ENCODE peak calls at places on chromosomes 7 and 10, in eight cellular contexts. O is tibial artery, I is GM23338, U is fibroblast of lung, P is Peyer's patch, C is uterus, Q is body of pancreas, Y is GM12878. F is an unnamed sample.

GRCh38 chr10:3886666-3887251 is 101.8 kb upstream of the KLF6 start:
- DNase-seq in O (peak; percentile 56), I (no peak), U (peak; percentile 98), P (no peak), C (peak; percentile 64), Q (peak; percentile 69), Y (no peak), F (no peak)

GRCh38 chr10:15684768-15685167 is 35.0 kb downstream of the ITGA8 start:
- DNase-seq in O (no peak), I (no peak), U (no peak), P (no peak), C (no peak), Q (no peak), Y (no peak), F (no peak)

GRCh38 chr10:44306762-44307161 is 78.1 kb downstream of the CXCL12 start:
- DNase-seq in O (no peak), I (peak; percentile 72), U (no peak), P (no peak), C (no peak), Q (peak; percentile 64), Y (no peak), F (no peak)

GRCh38 chr7:151876899-151877777 is at the start of gene PRKAG2:
- DNase-seq in O (peak; percentile 80), I (peak; percentile 66), U (peak; percentile 15), P (peak; percentile 77), C (peak; percentile 69), Q (peak; percentile 77), Y (no peak), F (peak; percentile 85)

GRCh38 chr10:48377751-48378585 is 71.5 kb downstream of the MAPK8 start:
- DNase-seq in O (no peak), I (no peak), U (no peak), P (no peak), C (no peak), Q (no peak), Y (no peak), F (no peak)

GRCh38 chr7:122652851-122653250 is 46.1 kb downstream of the RNF133 start:
- DNase-seq in O (no peak), I (no peak), U (no peak), P (no peak), C (no peak), Q (peak; percentile 47), Y (no peak), F (no peak)

GRCh38 chr7:106570948-106571418 is 90.0 kb downstream of the CCDC71L start:
- DNase-seq in O (no peak), I (no peak), U (no peak), P (no peak), C (no peak), Q (no peak), Y (no peak), F (no peak)

GRCh38 chr7:155974186-155974897 is 162.1 kb upstream of the SHH start:
- DNase-seq in O (no peak), I (no peak), U (no peak), P (no peak), C (no peak), Q (no peak), Y (no peak), F (no peak)

GRCh38 chr7:107994366-107994765 is 8.6 kb downstream of the LAMB1 start:
- DNase-seq in O (no peak), I (no peak), U (no peak), P (no peak), C (no peak), Q (no peak), Y (no peak), F (no peak)

GRCh38 chr10:29328988-29329387 is 40.1 kb downstream of the LYZL1 start:
- DNase-seq in O (peak; percentile 66), I (no peak), U (peak; percentile 89), P (no peak), C (peak; percentile 43), Q (no peak), Y (no peak), F (no peak)

DNA sequence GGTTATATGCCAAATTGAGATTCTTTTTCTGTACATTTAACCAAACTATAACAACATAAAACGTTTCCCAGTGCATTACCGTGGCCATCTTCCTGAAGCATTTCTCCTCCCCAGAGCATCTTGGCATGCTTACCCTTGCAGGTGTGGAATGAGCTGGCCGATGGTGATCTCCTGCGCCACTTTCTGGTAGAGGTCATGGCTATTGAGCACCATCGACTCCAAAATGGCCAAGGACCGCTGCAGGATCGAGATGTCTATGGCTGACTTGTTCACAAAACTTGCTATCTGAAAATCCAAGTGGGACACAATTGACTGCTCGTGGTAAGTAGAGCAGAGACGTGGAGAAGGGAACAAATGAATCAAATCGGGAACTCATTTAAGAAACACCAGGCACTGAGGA is 223.9 kb downstream of the ELMO1 start:
- DNase-seq in O (no peak), I (no peak), U (no peak), P (no peak), C (no peak), Q (no peak), Y (no peak), F (no peak)
- H3K27me3 ChIP-seq in O (no peaks in the 10 kb centered on the region), I (no peaks in the 10 kb centered on the region), U (no peaks in the 10 kb centered on the region), P (no peaks in the 10 kb centered on the region), C (no peaks in the 10 kb centered on the region), Q (no peaks in the 10 kb centered on the region), Y (no peaks in the 10 kb centered on the region), F (no peaks in the 10 kb centered on the region)

DNA sequence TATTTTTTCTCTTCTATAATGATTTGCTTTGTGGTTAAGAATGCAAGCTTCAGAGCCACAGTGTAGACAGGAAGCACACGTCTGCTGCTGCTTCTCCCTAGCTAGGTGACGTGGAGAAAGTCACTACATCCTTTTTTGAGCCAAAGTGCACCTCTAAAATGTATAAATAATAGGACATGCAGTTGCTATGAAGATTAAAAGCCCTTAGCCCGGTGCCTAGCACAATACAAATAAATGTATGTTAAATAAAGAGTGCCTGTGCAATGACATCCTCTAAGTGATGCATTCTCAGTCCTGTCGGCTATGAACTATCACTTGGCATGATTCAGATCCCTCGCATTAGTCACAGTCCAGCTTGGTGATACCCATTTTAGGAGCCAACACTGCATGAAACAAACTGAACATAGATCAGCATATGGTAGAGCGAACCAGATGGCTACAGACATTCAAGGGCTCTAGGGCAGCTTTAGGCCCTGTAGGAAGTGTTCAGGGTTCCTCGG is 4.8 kb upstream of the TRDMT1 start:
- DNase-seq in O (no peak), I (no peak), U (peak; percentile 92), P (no peak), C (no peak), Q (no peak), Y (no peak), F (no peak)
- H3K27ac ChIP-seq in O (peak overlapping the region; percentile 42), I (no peak overlapping the region), U (peak overlapping the region; percentile 58), P (peak overlapping the region; percentile 48), C (no peak overlapping the region), Q (no peak overlapping the region), Y (no peak overlapping the region), F (peak overlapping the region; percentile 66)

GRCh38 chr7:116487907-116488521 is 11.5 kb upstream of the CAV2 start:
- DNase-seq in O (no peak), I (no peak), U (no peak), P (no peak), C (no peak), Q (no peak), Y (no peak), F (no peak)
- TF ChIP-seq CTCF in O (no peak), I (no peak), U (no peak), P (no peak), C (no peak), Q (no peak), Y (no peak), F (no peak)

DNA sequence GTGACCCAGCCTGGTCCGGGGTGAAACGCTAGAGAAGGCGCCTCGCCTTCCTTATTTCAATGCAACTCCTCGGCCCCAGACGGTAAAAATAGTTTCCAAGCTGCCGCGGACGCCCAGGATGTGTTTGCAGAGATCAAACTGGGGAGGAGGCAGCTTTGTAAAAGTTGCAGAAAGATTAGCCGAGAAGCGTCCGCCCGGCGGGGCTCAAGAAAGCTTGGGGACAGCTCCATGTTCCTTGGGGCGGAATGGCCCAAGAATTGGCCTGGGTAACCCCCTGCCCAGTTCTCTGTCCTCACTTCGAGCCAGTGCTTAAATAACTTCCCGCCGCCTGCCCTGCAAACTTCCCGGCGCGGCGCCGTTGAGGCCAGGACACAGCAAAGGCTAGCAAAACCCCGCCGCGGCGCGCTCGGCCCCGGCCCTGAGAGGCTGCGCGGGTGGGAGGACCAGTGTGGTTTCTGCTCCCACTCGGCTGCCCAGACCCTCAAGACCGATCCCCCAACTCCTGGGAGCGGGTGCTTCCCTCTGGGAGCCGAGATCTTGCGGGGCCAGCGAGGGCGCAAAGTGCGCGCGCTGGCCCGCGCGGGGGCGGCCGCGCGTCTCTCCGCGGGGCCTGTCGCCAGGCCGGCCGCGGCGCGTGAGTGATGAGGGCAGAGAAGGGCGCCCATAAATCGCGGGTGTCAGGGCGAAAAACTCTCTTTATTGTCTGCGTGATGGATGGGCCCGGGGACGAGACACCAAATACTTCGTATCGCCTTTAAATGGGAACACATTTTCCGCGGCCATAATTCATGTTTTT is 6.3 kb upstream of the ZNF503 start:
- DNase-seq in O (peak; percentile 63), I (peak; percentile 71), U (peak; percentile 48), P (no peak), C (peak; percentile 76), Q (peak; percentile 64), Y (no peak), F (no peak)
- H3K27me3 ChIP-seq in O (no peaks in the 10 kb centered on the region), I (peaks cover 99% of the 10 kb centered on the region), U (peaks cover 5% of the 10 kb centered on the region), P (no peaks in the 10 kb centered on the region), C (no peaks in the 10 kb centered on the region), Q (no peaks in the 10 kb centered on the region), Y (peaks cover 7% of the 10 kb centered on the region), F (peaks cover 12% of the 10 kb centered on the region)